ENCODE peak calls at places on chromosomes 6 and 20, in seven cellular contexts. H is AG10803, U is HTR-8/SVneo, V is A172, C is amygdala, S is HepG2, X is HEK293T. B is an unnamed sample.

GRCh38 chr6:71965404-71965803 is 79.1 kb downstream of the RIMS1 start:
- DNase-seq in H (peak), U (no peak), V (no peak), C (no peak), S (no peak), X (peak), B (no peak)

GRCh38 chr6:166782541-166782940 is 155.5 kb upstream of the RPS6KA2 start:
- DNase-seq in H (no peak), U (no peak), V (no peak), C (no peak), S (no peak), X (no peak), B (no peak)

GRCh38 chr6:10951675-10952282 is 64.9 kb downstream of the SYCP2L start:
- DNase-seq in H (peak), U (peak), V (peak), C (no peak), S (peak), X (peak), B (peak)

GRCh38 chr6:35343092-35343834 is 905 bp downstream of the PPARD start:
- DNase-seq in H (no peak), U (no peak), V (no peak), C (no peak), S (no peak), X (no peak), B (peak)

GRCh38 chr6:164130585-164130984 is 716.1 kb downstream of the QKI start:
- DNase-seq in H (no peak), U (no peak), V (no peak), C (no peak), S (no peak), X (no peak), B (no peak)

GRCh38 chr20:58070664-58071499 is 157.6 kb downstream of the ANKRD60 start:
- DNase-seq in H (no peak), U (no peak), V (no peak), C (no peak), S (no peak), X (no peak), B (no peak)

GRCh38 chr6:54846243-54846856 is at the start of gene FAM83B:
- DNase-seq in H (no peak), U (peak), V (no peak), C (no peak), S (no peak), X (peak), B (peak)

GRCh38 chr6:116010400-116011095 is 50.1 kb downstream of the FRK start:
- DNase-seq in H (peak), U (peak), V (peak), C (peak), S (peak), X (peak), B (peak)

GRCh38 chr20:62549029-62549428 is 73.2 kb upstream of the GATA5 start:
- DNase-seq in H (no peak), U (no peak), V (no peak), C (no peak), S (no peak), X (no peak), B (no peak)

GRCh38 chr20:63641146-63641791 is 12.0 kb downstream of the STMN3 start:
- DNase-seq in H (no peak), U (no peak), V (no peak), C (no peak), S (no peak), X (no peak), B (peak)